ENCODE peak calls at places on chromosomes 5 and 9, in four cellular contexts. Z, F, O and R are unnamed samples.

GRCh38 chr5:141809697-141810096 is 68.5 kb downstream of the PCDH1 start:
- DNase-seq in Z (no peak), F (peak), O (no peak), R (no peak)

GRCh38 chr9:136245194-136246150 is at the start of gene QSOX2:
- DNase-seq in Z (peak), F (peak), O (peak), R (peak)

GRCh38 chr5:130335116-130335515 is 430.9 kb downstream of the CHSY3 start:
- DNase-seq in Z (peak), F (no peak), O (no peak), R (no peak)

GRCh38 chr9:134066923-134067851 is 639 bp downstream of the BRD3 start:
- DNase-seq in Z (peak), F (peak), O (no peak), R (no peak)

GRCh38 chr5:59732301-59732700 is 161.2 kb downstream of the PDE4D start:
- DNase-seq in Z (no peak), F (no peak), O (no peak), R (no peak)

GRCh38 chr9:16461231-16461840 is 409.1 kb downstream of the BNC2 start:
- DNase-seq in Z (no peak), F (no peak), O (no peak), R (no peak)

GRCh38 chr5:80884086-80884813 is 75.9 kb upstream of the RASGRF2 start:
- DNase-seq in Z (no peak), F (no peak), O (no peak), R (no peak)

GRCh38 chr9:14313951-14314423 is at the start of gene NFIB:
- DNase-seq in Z (peak), F (peak), O (no peak), R (peak)

GRCh38 chr9:121638901-121639592 is 12.4 kb upstream of the DAB2IP start:
- DNase-seq in Z (no peak), F (no peak), O (no peak), R (no peak)

GRCh38 chr9:131474711-131475110 is 28.0 kb upstream of the POMT1 start:
- DNase-seq in Z (no peak), F (peak), O (no peak), R (no peak)

GRCh38 chr5:139664273-139664693 is 16.1 kb downstream of the CXXC5 start:
- DNase-seq in Z (no peak), F (peak), O (no peak), R (no peak)

GRCh38 chr9:86580688-86581087 is 226.5 kb upstream of the TUT7 start:
- DNase-seq in Z (peak), F (no peak), O (no peak), R (no peak)

GRCh38 chr9:83477571-83477970 is 60.6 kb downstream of the FRMD3 start:
- DNase-seq in Z (no peak), F (no peak), O (no peak), R (no peak)

GRCh38 chr5:112485802-112486427 is 66.8 kb upstream of the EPB41L4A start:
- DNase-seq in Z (no peak), F (no peak), O (no peak), R (no peak)

GRCh38 chr5:126360467-126360866 is 62.7 kb upstream of the GRAMD2B start:
- DNase-seq in Z (no peak), F (no peak), O (no peak), R (no peak)

GRCh38 chr5:14595189-14595588 is 13.6 kb downstream of the OTULINL start:
- DNase-seq in Z (no peak), F (no peak), O (no peak), R (no peak)

GRCh38 chr5:175422058-175422457 is 21.9 kb downstream of the DRD1 start:
- DNase-seq in Z (no peak), F (no peak), O (no peak), R (no peak)

GRCh38 chr5:57318251-57318650 is 144.4 kb downstream of the GPBP1 start:
- DNase-seq in Z (no peak), F (no peak), O (no peak), R (no peak)

GRCh38 chr5:104048231-104048630 is 485.6 kb upstream of the NUDT12 start:
- DNase-seq in Z (no peak), F (no peak), O (no peak), R (no peak)

GRCh38 chr5:145236966-145237365 is 598.2 kb downstream of the PRELID2 start:
- DNase-seq in Z (no peak), F (no peak), O (no peak), R (no peak)

GRCh38 chr9:134503301-134504105 is 138.1 kb upstream of the COL5A1 start:
- DNase-seq in Z (no peak), F (no peak), O (no peak), R (no peak)

GRCh38 chr5:15326471-15326870 is 173.5 kb upstream of the FBXL7 start:
- DNase-seq in Z (no peak), F (no peak), O (no peak), R (no peak)

GRCh38 chr5:177036443-177036842 is 13.9 kb downstream of the ZNF346 start:
- DNase-seq in Z (no peak), F (no peak), O (no peak), R (no peak)

GRCh38 chr9:124345063-124345462 is 70.2 kb downstream of the PSMB7 start:
- DNase-seq in Z (no peak), F (peak), O (no peak), R (peak)

GRCh38 chr5:88660326-88660946 is 222.5 kb downstream of the MEF2C start:
- DNase-seq in Z (no peak), F (no peak), O (peak), R (peak)

GRCh38 chr5:179285236-179285635 is 60.0 kb downstream of the ADAMTS2 start:
- DNase-seq in Z (peak), F (peak), O (no peak), R (no peak)

GRCh38 chr9:137064027-137064879 is 6.1 kb downstream of the SAPCD2 start:
- DNase-seq in Z (peak), F (peak), O (no peak), R (peak)

GRCh38 chr9:91489391-91489899 is 65.8 kb upstream of the NFIL3 start:
- DNase-seq in Z (no peak), F (no peak), O (no peak), R (no peak)

DNA sequence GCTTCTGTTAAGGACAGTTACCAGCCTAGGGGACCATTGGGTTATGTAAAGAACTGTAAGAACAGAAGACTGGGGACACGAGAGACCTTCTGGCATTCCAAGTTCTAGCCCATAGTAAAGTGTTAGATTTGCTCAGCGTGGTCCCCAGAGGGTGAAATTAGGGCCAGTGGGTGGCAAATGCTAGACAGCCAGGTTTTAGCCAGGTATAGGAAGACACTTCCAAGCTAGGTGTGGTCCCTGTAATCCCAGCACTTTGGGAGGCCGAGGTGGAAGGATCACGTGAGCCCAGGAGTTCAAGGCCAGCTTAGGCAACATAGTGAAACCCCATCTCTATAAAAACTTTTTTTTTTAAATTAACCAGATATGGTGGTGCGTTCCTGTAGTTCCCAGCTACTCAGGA is 34.3 kb downstream of the ATPSCKMT start:
- DNase-seq in Z (no peak), F (no peak), O (no peak), R (no peak)
- H3K4me3 ChIP-seq in Z (no peak), F (no peak), O (no peak), R (no peak)

GRCh38 chr9:120563044-120563443 is 16.9 kb downstream of the CDK5RAP2 start:
- DNase-seq in Z (no peak), F (no peak), O (no peak), R (no peak)

GRCh38 chr9:120564589-120564988 is 15.4 kb downstream of the CDK5RAP2 start:
- DNase-seq in Z (no peak), F (no peak), O (no peak), R (no peak)

GRCh38 chr9:120559546-120559945 is 20.4 kb downstream of the CDK5RAP2 start:
- DNase-seq in Z (no peak), F (no peak), O (no peak), R (no peak)

GRCh38 chr9:120558454-120558853 is 21.5 kb downstream of the CDK5RAP2 start:
- DNase-seq in Z (no peak), F (no peak), O (no peak), R (no peak)

DNA sequence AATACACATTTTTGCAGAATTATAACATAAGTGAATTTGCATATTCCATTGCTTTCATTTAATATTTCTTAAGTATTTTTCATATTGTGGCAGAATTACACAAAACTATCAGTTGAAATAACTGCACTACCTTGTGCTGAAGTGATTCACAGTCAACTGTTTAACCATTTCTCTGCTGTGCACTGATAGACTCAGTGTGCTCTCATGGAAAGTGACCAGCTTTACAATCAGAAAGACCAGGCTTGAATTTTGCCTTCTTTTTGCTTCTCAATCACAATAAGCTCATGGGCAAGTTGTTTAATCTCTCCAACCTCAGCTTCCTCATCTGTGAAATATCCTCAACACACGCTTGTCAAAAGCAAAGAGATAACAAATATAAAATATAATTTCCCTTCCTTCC is 18.3 kb downstream of the CDK5RAP2 start:
- DNase-seq in Z (no peak), F (no peak), O (no peak), R (no peak)
- TF ChIP-seq CTCF in Z (no peak), F (no peak), O (no peak), R (no peak)

GRCh38 chr5:65854931-65855330 is 71.4 kb upstream of the ERBIN start:
- DNase-seq in Z (peak), F (no peak), O (no peak), R (no peak)
- H3K27ac ChIP-seq in Z (no peak), F (no peak), O (no peak), R (no peak)

GRCh38 chr5:150641826-150642566 is 1.5 kb downstream of the SYNPO start:
- DNase-seq in Z (no peak), F (no peak), O (no peak), R (no peak)
- H3K4me3 ChIP-seq in Z (peak), F (peak), O (peak), R (no peak)

DNA sequence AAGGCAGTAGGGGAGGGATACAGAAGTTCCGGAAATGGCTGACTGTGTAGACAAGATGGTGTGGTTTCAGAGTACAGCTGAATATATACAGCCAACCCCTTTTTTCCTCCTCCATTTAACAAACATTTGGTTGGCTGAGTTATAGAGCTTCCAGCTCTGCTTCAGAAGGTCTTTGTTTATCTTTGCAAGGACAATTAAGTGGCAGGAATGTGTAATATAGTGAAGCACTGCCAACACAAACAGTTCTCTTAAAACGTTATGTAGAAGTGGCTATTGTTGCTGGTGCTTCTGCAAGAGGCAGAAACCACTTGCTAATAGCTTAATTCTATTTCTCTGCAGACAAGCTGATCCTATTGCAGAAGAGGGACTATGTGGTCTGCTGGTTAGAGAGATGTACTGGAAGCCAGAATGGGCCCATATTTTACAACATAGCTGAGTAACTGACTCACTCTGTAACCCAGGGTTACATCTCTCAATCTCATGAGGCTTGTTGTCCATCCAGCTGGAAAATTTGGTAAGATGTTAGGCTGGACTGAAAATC is 62.7 kb upstream of the OSMR start:
- DNase-seq in Z (peak), F (no peak), O (no peak), R (no peak)
- TF ChIP-seq CTCF in Z (peak), F (no peak), O (no peak), R (no peak)

DNA sequence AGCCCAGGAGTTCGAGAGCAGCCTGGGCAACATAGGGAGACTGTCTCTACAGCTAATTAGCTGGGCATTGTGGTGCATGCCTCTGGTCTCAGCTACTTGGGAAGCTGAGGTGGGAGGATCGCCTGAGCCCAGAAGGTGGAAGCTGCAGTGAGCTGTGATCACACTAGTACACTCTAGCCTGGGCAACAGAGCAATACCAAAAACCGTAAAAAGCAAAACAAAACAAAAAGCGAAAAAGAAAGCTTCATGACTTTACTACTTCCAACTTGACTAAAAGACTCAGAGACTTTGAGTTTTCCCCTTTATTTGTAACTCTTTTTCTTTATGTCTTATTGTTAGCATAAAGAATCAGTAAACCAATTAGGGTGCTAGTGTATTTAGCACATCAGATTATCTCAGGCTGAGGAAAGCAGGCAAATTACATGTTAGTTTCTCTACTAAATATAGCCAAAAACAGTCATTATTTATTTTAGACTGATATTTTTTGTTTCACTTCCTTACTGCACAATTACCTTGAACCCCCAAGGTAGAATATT is 5.4 kb downstream of the RAD17 start:
- DNase-seq in Z (no peak), F (no peak), O (no peak), R (no peak)
- H3K27ac ChIP-seq in Z (no peak), F (peak), O (no peak), R (no peak)